ENCODE peak calls at places on chromosomes 2 and 18, in five cellular contexts. K is H1, O is IMR-90, M is GM23248, H is hepatocyte. A is an unnamed sample.

GRCh38 chr2:11398710-11399109 is 54.3 kb upstream of the ROCK2 start:
- DNase-seq in K (no peak), O (no peak), M (no peak), H (no peak), A (no peak)

GRCh38 chr2:230868947-230869690 is 4.4 kb downstream of the ITM2C start:
- DNase-seq in K (no peak), O (no peak), M (no peak), H (no peak), A (no peak)

GRCh38 chr2:223399357-223399957 is 202.7 kb downstream of the SCG2 start:
- DNase-seq in K (no peak), O (no peak), M (no peak), H (no peak), A (no peak)

GRCh38 chr2:25539141-25539540 is 134.2 kb downstream of the DTNB start:
- DNase-seq in K (no peak), O (no peak), M (peak; percentile 33), H (no peak), A (peak; percentile 86)

GRCh38 chr2:204289066-204289465 is 256.2 kb upstream of the PARD3B start:
- DNase-seq in K (no peak), O (no peak), M (no peak), H (no peak), A (no peak)

GRCh38 chr2:181750305-181750704 is 70.0 kb upstream of the NEUROD1 start:
- DNase-seq in K (no peak), O (no peak), M (no peak), H (no peak), A (no peak)

GRCh38 chr18:46352520-46353250 is 248.5 kb downstream of the HAUS1 start:
- DNase-seq in K (no peak), O (no peak), M (no peak), H (no peak), A (no peak)

GRCh38 chr2:42071762-42072161 is 23.9 kb downstream of the PKDCC start:
- DNase-seq in K (no peak), O (no peak), M (no peak), H (no peak), A (no peak)

GRCh38 chr18:62602706-62603105 is 79.9 kb downstream of the ZCCHC2 start:
- DNase-seq in K (no peak), O (no peak), M (no peak), H (no peak), A (no peak)

GRCh38 chr2:38415761-38416291 is 38.8 kb upstream of the ATL2 start:
- DNase-seq in K (no peak), O (no peak), M (no peak), H (no peak), A (no peak)

GRCh38 chr18:13563390-13563805 is 163.0 kb downstream of the FAM210A start:
- DNase-seq in K (no peak), O (no peak), M (no peak), H (no peak), A (no peak)

GRCh38 chr2:119405151-119405550 is 26.5 kb upstream of the TMEM37 start:
- DNase-seq in K (no peak), O (no peak), M (no peak), H (no peak), A (no peak)

GRCh38 chr2:178478102-178478441 is 328 bp downstream of the FKBP7 start:
- DNase-seq in K (no peak), O (peak; percentile 31), M (peak; percentile 68), H (peak; percentile 25), A (no peak)

GRCh38 chr2:20049631-20050030 is 1.8 kb downstream of the LAPTM4A start:
- DNase-seq in K (no peak), O (peak; percentile 37), M (peak; percentile 65), H (no peak), A (peak; percentile 24)

GRCh38 chr2:80078290-80079036 is 226.1 kb downstream of the LRRTM1 start:
- DNase-seq in K (no peak), O (no peak), M (no peak), H (no peak), A (no peak)

GRCh38 chr2:32064713-32065112 is 1.4 kb downstream of the SPAST start:
- DNase-seq in K (no peak), O (no peak), M (no peak), H (no peak), A (no peak)

GRCh38 chr2:32553829-32554432 is 73.9 kb upstream of the TTC27 start:
- DNase-seq in K (no peak), O (peak; percentile 61), M (peak; percentile 63), H (peak; percentile 48), A (peak; percentile 22)

GRCh38 chr2:105100064-105100840 is 62.4 kb downstream of the MRPS9 start:
- DNase-seq in K (no peak), O (no peak), M (no peak), H (no peak), A (no peak)

GRCh38 chr18:36634573-36635216 is 194.1 kb downstream of the TPGS2 start:
- DNase-seq in K (no peak), O (no peak), M (peak; percentile 24), H (no peak), A (peak; percentile 44)

GRCh38 chr18:74898965-74899364 is 301.3 kb downstream of the ZNF407 start:
- DNase-seq in K (no peak), O (peak; percentile 68), M (peak; percentile 46), H (no peak), A (peak; percentile 48)

GRCh38 chr2:214648520-214648919 is 161.0 kb downstream of the BARD1 start:
- DNase-seq in K (no peak), O (peak; percentile 23), M (peak; percentile 26), H (no peak), A (peak; percentile 30)

GRCh38 chr2:10369269-10370255 is 66.9 kb downstream of the HPCAL1 start:
- DNase-seq in K (no peak), O (no peak), M (no peak), H (peak; percentile 68), A (no peak)

GRCh38 chr18:73528066-73528465 is 619.6 kb downstream of the FBXO15 start:
- DNase-seq in K (no peak), O (no peak), M (no peak), H (no peak), A (no peak)

GRCh38 chr2:37020212-37020886 is 54.0 kb upstream of the STRN start:
- DNase-seq in K (no peak), O (peak; percentile 94), M (peak; percentile 81), H (peak; percentile 67), A (peak; percentile 85)

GRCh38 chr2:101426808-101427207 is 39.5 kb upstream of the CREG2 start:
- DNase-seq in K (no peak), O (no peak), M (no peak), H (no peak), A (no peak)

GRCh38 chr2:177772529-177772928 is 300.0 kb downstream of the PDE11A start:
- DNase-seq in K (no peak), O (peak; percentile 30), M (peak; percentile 54), H (peak; percentile 41), A (peak; percentile 13)

GRCh38 chr2:44291281-44292248 is 16.3 kb downstream of the SLC3A1 start:
- DNase-seq in K (no peak), O (peak; percentile 75), M (peak; percentile 86), H (peak; percentile 89), A (peak; percentile 93)

GRCh38 chr18:23138470-23138869 is 3.2 kb downstream of the CABLES1 start:
- DNase-seq in K (no peak), O (no peak), M (no peak), H (no peak), A (no peak)
- H3K4me3 ChIP-seq in K (no peak overlapping the region), O (no peak overlapping the region), M (no peak overlapping the region), H (no peak overlapping the region), A (no peak overlapping the region)

GRCh38 chr2:174842496-174842895 is 78.2 kb upstream of the CHRNA1 start:
- DNase-seq in K (no peak), O (no peak), M (no peak), H (no peak), A (no peak)

GRCh38 chr2:174839672-174840071 is 75.4 kb upstream of the CHRNA1 start:
- DNase-seq in K (no peak), O (no peak), M (no peak), H (no peak), A (no peak)

GRCh38 chr2:174844295-174844708 is 80.0 kb upstream of the CHRNA1 start:
- DNase-seq in K (no peak), O (no peak), M (no peak), H (no peak), A (no peak)

GRCh38 chr2:174841931-174842330 is 77.7 kb upstream of the CHRNA1 start:
- DNase-seq in K (no peak), O (no peak), M (no peak), H (no peak), A (no peak)

DNA sequence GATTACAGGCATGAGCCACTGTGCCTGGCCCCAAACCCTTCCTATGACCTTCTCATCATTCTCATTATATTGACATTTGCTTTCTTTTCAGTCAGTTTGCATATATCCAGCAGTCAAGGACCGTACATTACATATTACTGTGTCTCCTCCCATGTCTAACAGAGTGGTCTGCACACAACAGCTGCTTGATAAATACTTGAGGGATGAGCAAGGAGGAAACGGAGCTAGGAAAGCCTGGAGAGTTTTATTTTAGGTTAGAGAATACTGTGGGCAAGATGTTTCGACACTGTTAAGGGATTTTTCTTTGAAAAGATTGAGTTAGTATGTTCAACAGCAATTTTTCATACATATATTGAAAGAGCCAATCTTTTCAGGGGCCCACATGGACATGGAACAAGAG is 76.2 kb upstream of the CHRNA1 start:
- DNase-seq in K (no peak), O (peak; percentile 82), M (peak; percentile 74), H (no peak), A (peak; percentile 73)
- H2AFZ ChIP-seq in K (no peak overlapping the region), O (peak overlapping the region; percentile 40), M (peak overlapping the region; percentile 31), H (no peak overlapping the region), A (no peak overlapping the region)

GRCh38 chr2:238220274-238220891 is 16.9 kb upstream of the ILKAP start:
- DNase-seq in K (no peak), O (no peak), M (no peak), H (no peak), A (no peak)

GRCh38 chr2:238225121-238225520 is 14.7 kb downstream of the HES6 start:
- DNase-seq in K (no peak), O (no peak), M (no peak), H (no peak), A (no peak)

GRCh38 chr2:238216651-238217184 is 13.2 kb upstream of the ILKAP start:
- DNase-seq in K (no peak), O (no peak), M (no peak), H (no peak), A (no peak)

GRCh38 chr2:238224636-238225035 is 15.2 kb downstream of the HES6 start:
- DNase-seq in K (no peak), O (no peak), M (no peak), H (no peak), A (no peak)

DNA sequence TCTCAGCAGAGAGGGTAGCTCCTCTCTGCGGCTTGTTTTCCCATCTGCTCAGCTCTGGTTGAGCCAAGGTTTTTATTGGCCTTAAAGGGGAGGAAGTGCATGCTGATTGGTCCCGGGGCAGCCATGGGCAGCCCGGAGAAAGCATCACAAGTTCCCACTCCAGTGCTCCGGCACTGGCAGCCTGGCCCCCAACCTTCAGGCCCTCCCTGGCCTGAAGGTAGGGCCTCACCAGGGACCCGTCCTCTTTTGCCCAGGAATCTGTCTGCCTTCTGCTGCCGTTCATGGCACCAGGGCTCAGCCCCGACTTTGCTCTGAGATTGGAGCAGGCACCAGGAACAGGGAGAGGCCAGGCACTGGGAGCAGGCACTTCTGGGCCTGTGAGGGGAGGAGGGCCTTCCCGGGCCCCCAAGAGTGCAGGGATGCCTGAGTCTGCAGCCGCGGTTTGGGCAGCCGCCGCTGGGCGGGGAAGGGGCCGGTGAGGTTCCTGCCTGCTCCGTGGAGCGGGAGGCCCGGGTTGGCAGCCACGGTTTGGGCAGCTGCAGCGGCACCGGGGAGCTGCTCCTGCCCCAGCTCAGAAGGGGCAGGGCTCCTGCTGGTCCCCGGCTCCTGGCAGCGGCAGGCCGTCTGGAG is 17.5 kb upstream of the ILKAP start:
- DNase-seq in K (no peak), O (no peak), M (no peak), H (no peak), A (peak; percentile 18)
- H3K4me3 ChIP-seq in K (no peak overlapping the region), O (no peak overlapping the region), M (no peak overlapping the region), H (no peak overlapping the region), A (no peak overlapping the region)

GRCh38 chr18:6929370-6930102 is 188.1 kb downstream of the LAMA1 start:
- DNase-seq in K (no peak), O (no peak), M (no peak), H (no peak), A (no peak)
- H2AFZ ChIP-seq in K (no peak overlapping the region), O (no peak overlapping the region), M (no peak overlapping the region), H (no peak overlapping the region), A (no peak overlapping the region)